ENCODE peak calls at places on chromosomes 13 and 19, in eight cellular contexts. S, P, L, X, F, T, Z and D are unnamed samples.

GRCh38 chr19:17805427-17805826 is 10.5 kb downstream of the B3GNT3 start:
- DNase-seq in S (no peak), P (no peak), L (no peak), X (no peak), F (no peak), T (no peak), Z (no peak), D (no peak)

GRCh38 chr19:19526581-19527370 is 1.9 kb upstream of the YJEFN3 start:
- DNase-seq in S (no peak), P (no peak), L (no peak), X (no peak), F (no peak), T (no peak), Z (no peak), D (no peak)

GRCh38 chr13:101307181-101307701 is 109.1 kb downstream of the NALCN start:
- DNase-seq in S (peak; percentile 49), P (peak; percentile 94), L (peak; percentile 64), X (no peak), F (peak; percentile 90), T (no peak), Z (no peak), D (peak; percentile 94)

GRCh38 chr19:42555801-42556200 is 27.5 kb upstream of the CEACAM1 start:
- DNase-seq in S (no peak), P (no peak), L (no peak), X (no peak), F (no peak), T (no peak), Z (no peak), D (no peak)

GRCh38 chr19:615619-616018 is 17.7 kb downstream of the POLRMT start:
- DNase-seq in S (no peak), P (no peak), L (no peak), X (no peak), F (no peak), T (no peak), Z (no peak), D (no peak)

GRCh38 chr19:40313229-40313983 is 28.3 kb upstream of the AKT2 start:
- DNase-seq in S (no peak), P (no peak), L (no peak), X (peak; percentile 5), F (no peak), T (no peak), Z (no peak), D (no peak)

GRCh38 chr19:50490991-50491472 is 14.4 kb upstream of the GARIN5A start:
- DNase-seq in S (no peak), P (no peak), L (no peak), X (peak; percentile 58), F (no peak), T (peak; percentile 43), Z (no peak), D (no peak)

GRCh38 chr13:35791191-35791902 is 314.9 kb upstream of the MAB21L1 start:
- DNase-seq in S (no peak), P (peak; percentile 53), L (peak; percentile 84), X (no peak), F (peak; percentile 94), T (no peak), Z (no peak), D (peak; percentile 68)

GRCh38 chr13:85529216-85529590 is 270.0 kb downstream of the SLITRK6 start:
- DNase-seq in S (no peak), P (no peak), L (no peak), X (no peak), F (peak; percentile 56), T (no peak), Z (no peak), D (peak; percentile 5)

GRCh38 chr13:106496072-106496997 is 39.1 kb downstream of the EFNB2 start:
- DNase-seq in S (no peak), P (no peak), L (peak; percentile 47), X (no peak), F (no peak), T (no peak), Z (no peak), D (no peak)

GRCh38 chr19:919157-920050 is 2.3 kb downstream of the KISS1R start:
- DNase-seq in S (no peak), P (no peak), L (no peak), X (peak; percentile 77), F (no peak), T (no peak), Z (peak; percentile 52), D (no peak)

GRCh38 chr19:15457701-15458484 is 6.5 kb downstream of the RASAL3 start:
- DNase-seq in S (no peak), P (no peak), L (no peak), X (no peak), F (no peak), T (no peak), Z (no peak), D (no peak)

GRCh38 chr19:39824143-39825092 is 9.5 kb downstream of the DYRK1B start:
- DNase-seq in S (peak; percentile 72), P (peak; percentile 89), L (peak; percentile 94), X (peak; percentile 93), F (peak; percentile 95), T (peak; percentile 84), Z (peak; percentile 84), D (peak; percentile 92)

GRCh38 chr13:73303858-73304257 is 245.1 kb downstream of the KLF5 start:
- DNase-seq in S (no peak), P (no peak), L (peak; percentile 10), X (no peak), F (no peak), T (no peak), Z (peak; percentile 92), D (no peak)

GRCh38 chr19:32824136-32824835 is 45.3 kb downstream of the SLC7A9 start:
- DNase-seq in S (no peak), P (no peak), L (no peak), X (no peak), F (no peak), T (no peak), Z (peak; percentile 46), D (no peak)

GRCh38 chr13:51562011-51562671 is 22.1 kb upstream of the WDFY2 start:
- DNase-seq in S (no peak), P (no peak), L (no peak), X (no peak), F (no peak), T (no peak), Z (no peak), D (no peak)

GRCh38 chr19:2575734-2576481 is 100.0 kb downstream of the GADD45B start:
- DNase-seq in S (peak; percentile 45), P (peak; percentile 93), L (peak; percentile 85), X (peak; percentile 96), F (no peak), T (peak; percentile 62), Z (no peak), D (peak; percentile 95)

GRCh38 chr19:2049741-2050348 is 1.2 kb downstream of the MKNK2 start:
- DNase-seq in S (no peak), P (peak; percentile 67), L (peak; percentile 81), X (peak; percentile 89), F (peak; percentile 72), T (peak; percentile 89), Z (peak; percentile 78), D (peak; percentile 71)

GRCh38 chr19:18432275-18433038 is 5.5 kb downstream of the ISYNA1 start:
- DNase-seq in S (no peak), P (no peak), L (no peak), X (no peak), F (no peak), T (no peak), Z (no peak), D (no peak)

GRCh38 chr13:36297600-36298338 is at the start of gene CCDC169:
- DNase-seq in S (peak; percentile 10), P (peak; percentile 67), L (peak; percentile 58), X (peak; percentile 92), F (peak; percentile 93), T (peak; percentile 79), Z (peak; percentile 29), D (peak; percentile 54)

GRCh38 chr19:2315818-2316353 is 7.9 kb upstream of the LINGO3 start:
- DNase-seq in S (no peak), P (peak; percentile 68), L (peak; percentile 72), X (no peak), F (peak; percentile 73), T (peak; percentile 78), Z (no peak), D (peak; percentile 62)

GRCh38 chr13:29758591-29759114 is 91.8 kb downstream of the UBL3 start:
- DNase-seq in S (no peak), P (peak; percentile 23), L (no peak), X (no peak), F (no peak), T (no peak), Z (peak; percentile 59), D (no peak)

GRCh38 chr13:61358599-61358998 is 57.0 kb downstream of the PCDH20 start:
- DNase-seq in S (no peak), P (no peak), L (no peak), X (no peak), F (no peak), T (no peak), Z (no peak), D (no peak)
- H3K4me3 ChIP-seq in S (no peak overlapping the region), P (no peak overlapping the region), L (no peak overlapping the region), X (no peak overlapping the region), F (no peak overlapping the region), T (no peak overlapping the region), Z (no peak overlapping the region), D (no peak overlapping the region)

DNA sequence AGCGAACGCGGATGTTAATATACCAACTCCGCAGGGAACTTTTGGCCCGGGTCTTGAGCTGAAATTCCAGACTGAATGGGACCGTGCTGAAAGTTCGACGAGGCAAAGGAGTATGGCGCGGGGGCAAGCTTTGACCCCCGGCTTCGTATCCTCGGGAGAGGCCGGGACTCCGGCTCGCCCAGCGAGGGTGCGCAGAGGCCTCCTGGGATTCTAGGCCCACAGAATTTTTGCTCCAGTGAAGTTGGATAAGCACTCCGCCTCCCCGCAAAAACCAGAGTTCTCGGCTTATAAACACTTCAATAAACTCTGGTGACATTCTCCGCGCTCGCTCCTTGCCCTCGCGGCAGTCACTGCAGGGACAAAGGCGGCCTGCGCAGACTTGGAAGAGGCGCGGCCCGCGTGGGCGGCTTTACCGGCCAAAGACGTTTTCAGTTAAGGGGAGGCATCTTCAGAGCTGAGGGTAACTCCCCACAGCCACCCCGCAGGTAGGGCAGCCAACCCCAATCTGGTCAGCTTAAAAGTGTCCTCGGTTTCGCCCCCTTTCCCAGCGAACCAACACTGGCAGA is 112.6 kb downstream of the KCNRG start:
- DNase-seq in S (no peak), P (no peak), L (no peak), X (no peak), F (no peak), T (no peak), Z (no peak), D (peak; percentile 31)
- H3K4me3 ChIP-seq in S (peak overlapping the region; percentile 48), P (peak overlapping the region; percentile 56), L (peak overlapping the region; percentile 48), X (no peak overlapping the region), F (peak overlapping the region; percentile 80), T (no peak overlapping the region), Z (no peak overlapping the region), D (peak overlapping the region; percentile 49)

GRCh38 chr19:48342841-48343540 is 17.6 kb downstream of the EMP3 start:
- DNase-seq in S (no peak), P (peak; percentile 47), L (peak; percentile 56), X (no peak), F (no peak), T (no peak), Z (peak; percentile 60), D (no peak)
- H3K4me3 ChIP-seq in S (no peak overlapping the region), P (no peak overlapping the region), L (no peak overlapping the region), X (no peak overlapping the region), F (no peak overlapping the region), T (no peak overlapping the region), Z (no peak overlapping the region), D (no peak overlapping the region)

DNA sequence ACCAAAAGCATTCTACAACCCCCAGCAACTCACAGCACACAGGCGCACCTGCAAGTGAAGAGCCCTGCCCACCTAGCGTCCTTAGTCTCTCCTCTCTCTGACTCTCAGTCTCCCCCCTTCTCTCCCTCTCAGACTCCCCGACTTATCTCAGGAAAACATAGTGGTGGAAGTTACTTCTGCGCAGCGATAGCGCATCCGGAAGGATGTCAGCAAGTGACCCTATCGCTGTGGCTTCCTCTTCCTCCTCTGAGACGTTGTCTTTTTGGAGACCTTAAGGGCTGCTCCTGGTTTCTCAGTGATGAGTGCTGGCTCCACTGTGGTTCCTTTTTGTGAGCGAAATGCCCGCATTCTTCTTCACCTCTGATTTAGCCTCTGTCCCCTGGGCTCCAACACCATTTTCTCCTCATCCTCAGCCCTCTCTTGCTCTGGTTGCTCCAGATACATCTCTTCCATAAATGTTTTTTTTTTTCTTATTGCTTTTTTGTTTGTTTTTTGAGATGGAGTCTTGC is 1.4 kb upstream of the YIF1B start:
- DNase-seq in S (no peak), P (no peak), L (no peak), X (no peak), F (no peak), T (no peak), Z (no peak), D (no peak)
- H3K4me3 ChIP-seq in S (no peak overlapping the region), P (no peak overlapping the region), L (no peak overlapping the region), X (no peak overlapping the region), F (no peak overlapping the region), T (no peak overlapping the region), Z (no peak overlapping the region), D (no peak overlapping the region)